ENCODE peak calls at places on chromosomes 12 and 14, in six cellular contexts. One of them, this sample, is unnamed. For H3K4me1 and H3K36me3, the result is how much of the 10 kb centered on the place peaks cover.

GRCh38 chr12:120972870-120973543 is 5.3 kb upstream of the HNF1A start:
- DNase-seq in stomach: no peak
- DNase-seq in A673: no peak
- DNase-seq in uterus: no peak
- DNase-seq in body of pancreas: peak
- DNase-seq in heart right ventricle: no peak
- DNase-seq in this sample: peak

GRCh38 chr12:69002969-69003368 is 70.0 kb upstream of the CPM start:
- DNase-seq in A673: no peak
- DNase-seq in uterus: no peak
- DNase-seq in stomach: no peak
- DNase-seq in body of pancreas: no peak
- DNase-seq in heart right ventricle: no peak
- DNase-seq in this sample: peak

GRCh38 chr12:124397807-124398577 is 103.1 kb downstream of the RFLNA start:
- DNase-seq in A673: peak
- DNase-seq in body of pancreas: peak
- DNase-seq in stomach: peak
- DNase-seq in heart right ventricle: no peak
- DNase-seq in uterus: peak
- DNase-seq in this sample: peak

GRCh38 chr12:52628841-52629240 is 10.5 kb upstream of the KRT73 start:
- DNase-seq in stomach: no peak
- DNase-seq in heart right ventricle: no peak
- DNase-seq in body of pancreas: no peak
- DNase-seq in uterus: no peak
- DNase-seq in A673: no peak
- DNase-seq in this sample: no peak

GRCh38 chr12:67284561-67284960 is 15.4 kb downstream of the CAND1 start:
- DNase-seq in stomach: no peak
- DNase-seq in body of pancreas: no peak
- DNase-seq in A673: no peak
- DNase-seq in heart right ventricle: no peak
- DNase-seq in uterus: no peak
- DNase-seq in this sample: no peak

GRCh38 chr14:76138758-76139723 is 12.7 kb upstream of the GPATCH2L start:
- DNase-seq in body of pancreas: no peak
- DNase-seq in A673: peak
- DNase-seq in heart right ventricle: no peak
- DNase-seq in uterus: no peak
- DNase-seq in stomach: no peak
- DNase-seq in this sample: no peak

GRCh38 chr14:53327716-53328115 is 174.6 kb upstream of the DDHD1 start:
- DNase-seq in stomach: no peak
- DNase-seq in body of pancreas: no peak
- DNase-seq in uterus: peak
- DNase-seq in A673: no peak
- DNase-seq in heart right ventricle: no peak
- DNase-seq in this sample: no peak

GRCh38 chr12:59403259-59403932 is 192.4 kb upstream of the SLC16A7 start:
- DNase-seq in A673: peak
- DNase-seq in uterus: peak
- DNase-seq in body of pancreas: peak
- DNase-seq in stomach: peak
- DNase-seq in heart right ventricle: peak
- DNase-seq in this sample: peak

GRCh38 chr12:53538209-53538689 is 31.0 kb upstream of the NPFF start:
- DNase-seq in heart right ventricle: no peak
- DNase-seq in body of pancreas: peak
- DNase-seq in stomach: no peak
- DNase-seq in A673: peak
- DNase-seq in uterus: no peak
- DNase-seq in this sample: peak

GRCh38 chr12:19575307-19576243 is 136.3 kb downstream of the AEBP2 start:
- DNase-seq in A673: peak
- DNase-seq in stomach: peak
- DNase-seq in heart right ventricle: peak
- DNase-seq in body of pancreas: peak
- DNase-seq in uterus: peak
- DNase-seq in this sample: no peak

GRCh38 chr14:29654910-29655590 is 272.6 kb downstream of the PRKD1 start:
- DNase-seq in A673: peak
- DNase-seq in stomach: no peak
- DNase-seq in uterus: no peak
- DNase-seq in heart right ventricle: no peak
- DNase-seq in body of pancreas: no peak
- DNase-seq in this sample: no peak

GRCh38 chr12:32896438-32897275 is at the start of gene PKP2:
- DNase-seq in heart right ventricle: peak
- DNase-seq in stomach: peak
- DNase-seq in A673: peak
- DNase-seq in body of pancreas: peak
- DNase-seq in uterus: peak
- DNase-seq in this sample: peak

GRCh38 chr14:51071851-51072250 is 23.1 kb downstream of the TRIM9 start:
- DNase-seq in body of pancreas: peak
- DNase-seq in heart right ventricle: peak
- DNase-seq in stomach: no peak
- DNase-seq in A673: no peak
- DNase-seq in uterus: peak
- DNase-seq in this sample: no peak

GRCh38 chr14:85380891-85381290 is 149.1 kb upstream of the FLRT2 start:
- DNase-seq in heart right ventricle: no peak
- DNase-seq in stomach: no peak
- DNase-seq in uterus: no peak
- DNase-seq in A673: no peak
- DNase-seq in body of pancreas: no peak
- DNase-seq in this sample: no peak

GRCh38 chr12:108888031-108888430 is 8.1 kb downstream of the DAO start:
- DNase-seq in stomach: no peak
- DNase-seq in heart right ventricle: no peak
- DNase-seq in A673: no peak
- DNase-seq in body of pancreas: peak
- DNase-seq in uterus: no peak
- DNase-seq in this sample: no peak

GRCh38 chr14:96783306-96784224 is 13.6 kb upstream of the VRK1 start:
- DNase-seq in body of pancreas: peak
- DNase-seq in A673: no peak
- DNase-seq in uterus: no peak
- DNase-seq in heart right ventricle: no peak
- DNase-seq in stomach: no peak
- DNase-seq in this sample: no peak

GRCh38 chr12:119014368-119014767 is 33.0 kb downstream of the SRRM4 start:
- DNase-seq in A673: no peak
- DNase-seq in uterus: no peak
- DNase-seq in heart right ventricle: no peak
- DNase-seq in stomach: no peak
- DNase-seq in body of pancreas: no peak
- DNase-seq in this sample: no peak

GRCh38 chr14:75634848-75635247 is 25.8 kb downstream of the ERG28 start:
- DNase-seq in A673: no peak
- DNase-seq in stomach: no peak
- DNase-seq in heart right ventricle: no peak
- DNase-seq in uterus: no peak
- DNase-seq in body of pancreas: no peak
- DNase-seq in this sample: no peak

GRCh38 chr12:6921996-6922935 is 5.5 kb upstream of the ATN1 start:
- DNase-seq in uterus: no peak
- DNase-seq in A673: no peak
- DNase-seq in heart right ventricle: no peak
- DNase-seq in body of pancreas: no peak
- DNase-seq in stomach: no peak
- DNase-seq in this sample: peak

GRCh38 chr14:92400579-92401444 is 77.8 kb downstream of the SLC24A4 start:
- DNase-seq in heart right ventricle: no peak
- DNase-seq in A673: no peak
- DNase-seq in uterus: no peak
- DNase-seq in body of pancreas: peak
- DNase-seq in stomach: no peak
- DNase-seq in this sample: no peak

GRCh38 chr12:74408601-74409166 is 129.0 kb upstream of the ATXN7L3B start:
- DNase-seq in stomach: no peak
- DNase-seq in body of pancreas: no peak
- DNase-seq in uterus: no peak
- DNase-seq in heart right ventricle: no peak
- DNase-seq in A673: no peak
- DNase-seq in this sample: no peak

GRCh38 chr12:132327351-132328171 is 1.8 kb downstream of the GALNT9 start:
- DNase-seq in stomach: no peak
- DNase-seq in body of pancreas: peak
- DNase-seq in heart right ventricle: no peak
- DNase-seq in uterus: peak
- DNase-seq in A673: peak
- DNase-seq in this sample: peak

GRCh38 chr12:110600254-110600653 is 13.7 kb upstream of the TCTN1 start:
- DNase-seq in body of pancreas: no peak
- DNase-seq in uterus: no peak
- DNase-seq in heart right ventricle: no peak
- DNase-seq in A673: peak
- DNase-seq in stomach: no peak
- DNase-seq in this sample: no peak

GRCh38 chr12:110597885-110598284 is 14.8 kb upstream of the PPTC7 start:
- DNase-seq in uterus: no peak
- DNase-seq in body of pancreas: no peak
- DNase-seq in heart right ventricle: no peak
- DNase-seq in stomach: no peak
- DNase-seq in A673: no peak
- DNase-seq in this sample: no peak

DNA sequence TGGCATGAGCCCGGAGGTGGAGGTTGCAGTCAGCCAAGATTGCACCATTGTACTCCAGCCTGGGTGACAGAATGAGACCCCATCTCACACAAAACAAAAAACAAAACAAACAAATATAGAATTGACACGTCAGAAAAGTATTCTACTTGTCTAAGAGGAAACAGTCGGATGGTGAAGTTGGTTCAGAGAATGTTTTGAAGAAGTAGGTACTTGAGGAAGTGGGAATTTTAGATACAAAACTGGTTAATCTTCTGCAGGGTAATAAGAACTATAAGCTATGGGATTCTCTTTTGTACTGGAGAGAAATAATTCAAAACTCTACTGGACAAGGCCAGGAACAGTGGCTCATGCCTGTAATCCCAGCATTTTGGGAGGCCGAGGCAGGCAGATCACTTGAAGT is 14.6 kb upstream of the TCTN1 start:
- DNase-seq in uterus: no peak
- DNase-seq in body of pancreas: no peak
- DNase-seq in A673: no peak
- DNase-seq in heart right ventricle: no peak
- DNase-seq in stomach: no peak
- DNase-seq in this sample: no peak
- TF ChIP-seq CTCF in uterus: no peak
- TF ChIP-seq CTCF in body of pancreas: no peak
- TF ChIP-seq CTCF in A673: no peak
- TF ChIP-seq CTCF in heart right ventricle: no peak
- TF ChIP-seq CTCF in stomach: no peak
- TF ChIP-seq CTCF in this sample: no peak

DNA sequence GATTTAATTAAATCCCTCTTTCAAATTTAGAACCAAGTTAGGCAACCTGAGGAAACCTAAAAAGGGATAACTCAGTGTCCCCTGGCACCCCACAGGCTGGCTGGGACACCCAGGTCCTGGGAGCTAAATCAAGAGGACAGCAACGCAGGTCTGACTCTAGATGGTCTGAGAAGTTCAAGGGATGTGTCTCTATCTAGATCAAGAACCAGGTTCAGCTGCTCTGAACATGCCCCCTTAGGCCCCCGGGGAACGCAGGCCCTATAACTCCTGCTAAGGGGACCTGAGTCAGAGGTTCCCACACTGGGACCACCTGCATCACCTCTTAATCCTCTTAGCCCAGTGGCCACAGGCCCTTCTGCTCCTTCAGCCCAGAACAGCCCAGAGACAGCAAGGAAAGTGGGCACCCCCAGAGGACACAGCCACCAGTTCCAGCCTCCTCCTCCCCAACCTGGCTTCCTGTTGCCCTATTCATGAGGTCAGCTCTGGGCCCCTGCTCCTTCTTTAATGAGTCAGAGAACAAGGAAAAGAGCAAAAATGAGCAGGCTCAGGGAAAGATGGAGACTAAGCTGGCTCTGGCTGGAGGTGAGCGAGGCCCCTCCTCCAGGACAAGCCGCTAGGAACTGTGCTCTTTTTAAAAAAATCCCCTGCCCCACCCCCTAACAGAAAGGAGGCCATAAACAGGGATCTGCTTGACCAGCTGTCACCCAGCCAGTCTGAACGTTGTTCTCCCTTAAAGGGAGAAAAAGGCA is 10.8 kb downstream of the PITPNM2 start:
- DNase-seq in body of pancreas: peak
- DNase-seq in stomach: no peak
- DNase-seq in A673: no peak
- DNase-seq in uterus: no peak
- DNase-seq in heart right ventricle: no peak
- DNase-seq in this sample: peak
- H3K4me1 ChIP-seq in body of pancreas: under half
- H3K4me1 ChIP-seq in stomach: under half
- H3K4me1 ChIP-seq in A673: under half
- H3K4me1 ChIP-seq in uterus: under half
- H3K4me1 ChIP-seq in heart right ventricle: under half
- H3K4me1 ChIP-seq in this sample: under half

DNA sequence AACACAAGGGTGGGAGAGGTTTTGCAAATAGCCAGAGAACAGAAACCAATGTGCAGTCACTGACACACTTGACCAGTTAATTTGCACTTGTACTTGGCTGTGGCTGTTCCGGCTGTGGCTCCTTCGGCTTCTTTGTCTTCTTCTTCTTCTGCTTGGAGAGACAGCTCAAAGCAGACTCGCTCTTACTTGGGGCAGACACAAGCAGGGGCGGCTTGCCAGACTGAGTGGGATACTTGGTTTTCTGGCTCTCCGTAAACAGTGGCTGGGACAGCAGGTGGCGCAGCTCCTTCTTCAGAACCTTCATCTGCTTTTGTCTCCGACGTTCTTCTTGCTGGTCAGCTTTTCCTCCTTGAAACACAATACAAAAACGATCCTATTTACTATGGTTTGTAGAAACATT is 25.0 kb downstream of the OTUB2 start:
- DNase-seq in stomach: peak
- DNase-seq in A673: peak
- DNase-seq in heart right ventricle: peak
- DNase-seq in uterus: peak
- DNase-seq in body of pancreas: peak
- DNase-seq in this sample: no peak
- H3K36me3 ChIP-seq in stomach: half or more
- H3K36me3 ChIP-seq in A673: half or more
- H3K36me3 ChIP-seq in heart right ventricle: half or more
- H3K36me3 ChIP-seq in uterus: under half
- H3K36me3 ChIP-seq in body of pancreas: under half
- H3K36me3 ChIP-seq in this sample: under half

GRCh38 chr12:88153959-88154358 is 11.9 kb downstream of the TMTC3 start:
- DNase-seq in stomach: no peak
- DNase-seq in heart right ventricle: no peak
- DNase-seq in uterus: no peak
- DNase-seq in body of pancreas: no peak
- DNase-seq in A673: peak
- DNase-seq in this sample: no peak
- TF ChIP-seq CTCF in stomach: no peak
- TF ChIP-seq CTCF in heart right ventricle: peak
- TF ChIP-seq CTCF in uterus: peak
- TF ChIP-seq CTCF in body of pancreas: peak
- TF ChIP-seq CTCF in A673: peak
- TF ChIP-seq CTCF in this sample: no peak

This sample was measured in mucosa of descending colon.